ENCODE peak calls at places on chromosomes 1 and 21, in four cellular contexts. X is DND-41, Y is neural progenitor cell, M is PC-9. F is an unnamed sample.

GRCh38 chr1:66764994-66765578 is 12.8 kb downstream of the DYNLT5 start:
- DNase-seq in M (no peak), Y (peak; percentile 37), X (peak; percentile 58), F (peak; percentile 65)

GRCh38 chr1:119653839-119654170 is 5.7 kb upstream of the ZNF697 start:
- DNase-seq in X (no peak), M (no peak), Y (no peak), F (no peak)

GRCh38 chr1:31577515-31578191 is 1.3 kb downstream of the TINAGL1 start:
- DNase-seq in M (peak; percentile 71), X (no peak), Y (no peak), F (no peak)

GRCh38 chr1:197356723-197357533 is 88.9 kb downstream of the CRB1 start:
- DNase-seq in M (peak; percentile 41), X (peak; percentile 40), Y (peak; percentile 66), F (peak; percentile 73)

GRCh38 chr1:54581621-54582035 is 33.6 kb downstream of the ACOT11 start:
- DNase-seq in X (no peak), M (peak; percentile 69), Y (no peak), F (peak; percentile 75)

GRCh38 chr1:225119307-225119706 is 189.8 kb downstream of the DNAH14 start:
- DNase-seq in Y (no peak), X (no peak), M (no peak), F (no peak)

GRCh38 chr1:90561926-90562325 is 155.2 kb downstream of the BARHL2 start:
- DNase-seq in M (no peak), X (peak; percentile 86), Y (no peak), F (peak; percentile 54)

GRCh38 chr1:169550294-169550693 is 36.0 kb downstream of the F5 start:
- DNase-seq in Y (peak; percentile 51), X (no peak), M (peak; percentile 51), F (peak; percentile 60)

GRCh38 chr1:202259705-202260104 is 66.1 kb downstream of the LGR6 start:
- DNase-seq in X (no peak), Y (no peak), M (no peak), F (no peak)

GRCh38 chr1:113672491-113672890 is 86.8 kb downstream of the PHTF1 start:
- DNase-seq in M (no peak), X (no peak), Y (no peak), F (no peak)

GRCh38 chr1:221716713-221717490 is 25.0 kb downstream of the DUSP10 start:
- DNase-seq in Y (no peak), M (no peak), X (no peak), F (no peak)

GRCh38 chr1:182337736-182338571 is 53.6 kb downstream of the GLUL start:
- DNase-seq in Y (no peak), X (no peak), M (no peak), F (no peak)

GRCh38 chr1:42767510-42767924 is 468 bp downstream of the C1orf50 start:
- DNase-seq in M (no peak), X (no peak), Y (no peak), F (no peak)

GRCh38 chr21:27580276-27580675 is 613.4 kb upstream of the ADAMTS5 start:
- DNase-seq in X (no peak), M (no peak), Y (no peak), F (no peak)

GRCh38 chr1:199667079-199667478 is 360.4 kb upstream of the NR5A2 start:
- DNase-seq in M (no peak), Y (no peak), X (no peak), F (no peak)

GRCh38 chr1:188489336-188490112 is 1660.8 kb downstream of the PLA2G4A start:
- DNase-seq in X (no peak), Y (peak; percentile 62), M (peak; percentile 55), F (peak; percentile 27)
- TF ChIP-seq CTCF in X (no peak), Y (peak; percentile 13), M (no peak), F (peak; percentile 22)

GRCh38 chr1:155078496-155079209 is at the start of gene EFNA3:
- DNase-seq in M (peak; percentile 33), X (peak; percentile 74), Y (peak; percentile 88), F (peak; percentile 81)
- H3K4me1 ChIP-seq in M (peaks cover 53% of the 10 kb centered on the region), X (peaks cover 34% of the 10 kb centered on the region), Y (peaks cover 30% of the 10 kb centered on the region), F (peaks cover 41% of the 10 kb centered on the region)

GRCh38 chr1:1033009-1033587 is 13.2 kb downstream of the AGRN start:
- DNase-seq in X (peak; percentile 91), Y (peak; percentile 98), M (no peak), F (peak; percentile 96)

GRCh38 chr1:1032428-1032827 is 12.5 kb downstream of the AGRN start:
- DNase-seq in M (no peak), Y (peak; percentile 68), X (no peak), F (no peak)

GRCh38 chr1:1033731-1034437 is 14.0 kb downstream of the AGRN start:
- DNase-seq in M (no peak), Y (peak; percentile 77), X (no peak), F (no peak)

GRCh38 chr1:1035291-1035931 is 15.5 kb downstream of the AGRN start:
- DNase-seq in Y (no peak), M (no peak), X (no peak), F (no peak)

DNA sequence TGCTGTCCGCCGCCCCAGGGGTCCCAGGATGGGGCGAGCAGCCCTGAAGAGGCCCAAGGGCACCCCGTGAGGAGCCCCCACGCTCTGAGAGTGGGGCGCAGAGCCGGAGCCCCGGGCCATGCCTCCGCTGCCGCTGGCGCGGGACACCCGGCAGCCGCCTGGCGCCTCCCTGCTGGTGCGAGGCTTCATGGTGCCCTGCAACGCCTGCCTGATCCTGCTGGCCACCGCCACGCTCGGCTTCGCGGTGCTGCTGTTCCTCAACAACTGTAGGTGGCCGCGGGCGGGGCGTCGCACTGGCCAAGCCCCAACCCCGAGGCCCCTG is 14.5 kb downstream of the AGRN start:
- DNase-seq in Y (peak; percentile 64), X (no peak), M (no peak), F (no peak)
- TF ChIP-seq EZH2 in Y (peak; percentile 34), X (no peak), M (no peak), F (no peak)

GRCh38 chr1:231691618-231692259 is 65.1 kb downstream of the DISC1 start:
- DNase-seq in X (no peak), Y (peak; percentile 64), M (no peak), F (peak; percentile 10)
- TF ChIP-seq CTCF in X (no peak), Y (peak; percentile 82), M (peak; percentile 38), F (peak; percentile 55)

GRCh38 chr21:39007985-39008384 is 175.3 kb downstream of the PSMG1 start:
- DNase-seq in M (no peak), Y (no peak), X (no peak), F (no peak)
- H3K4me1 ChIP-seq in M (peaks cover 8% of the 10 kb centered on the region), Y (peaks cover 6% of the 10 kb centered on the region), X (peaks cover 45% of the 10 kb centered on the region), F (no peaks in the 10 kb centered on the region)

DNA sequence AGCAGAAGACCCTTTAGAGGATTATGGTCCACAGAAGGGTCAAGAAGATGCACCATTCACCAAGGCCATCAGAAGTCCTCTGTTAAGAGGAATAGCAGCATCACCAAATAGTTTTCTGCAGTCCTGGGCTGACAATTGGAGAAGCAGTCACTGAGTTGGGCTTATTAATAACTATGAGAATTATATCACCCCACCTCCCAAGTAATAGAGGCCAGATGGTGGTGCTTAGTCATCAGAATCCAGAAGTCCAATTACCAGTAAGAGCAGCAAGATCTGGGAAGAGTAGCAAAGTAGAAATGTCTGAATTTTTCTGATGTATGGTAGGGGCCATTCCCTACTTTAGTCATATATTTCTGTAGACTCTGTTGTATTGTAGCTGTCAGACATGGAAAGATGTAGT is 6.1 kb upstream of the PSMA5 start:
- DNase-seq in M (no peak), Y (no peak), X (no peak), F (no peak)
- TF ChIP-seq EZH2 in M (no peak), Y (no peak), X (no peak), F (no peak)

GRCh38 chr1:37513795-37514349 is 694 bp downstream of the MEAF6 start:
- DNase-seq in M (no peak), X (peak; percentile 37), Y (peak; percentile 66), F (peak; percentile 17)

GRCh38 chr1:37514350-37515184 is at the start of gene MEAF6:
- DNase-seq in Y (peak; percentile 95), X (peak; percentile 84), M (peak; percentile 58), F (peak; percentile 88)

GRCh38 chr1:37506740-37507139 is 7.8 kb downstream of the MEAF6 start:
- DNase-seq in X (no peak), Y (no peak), M (no peak), F (no peak)

DNA sequence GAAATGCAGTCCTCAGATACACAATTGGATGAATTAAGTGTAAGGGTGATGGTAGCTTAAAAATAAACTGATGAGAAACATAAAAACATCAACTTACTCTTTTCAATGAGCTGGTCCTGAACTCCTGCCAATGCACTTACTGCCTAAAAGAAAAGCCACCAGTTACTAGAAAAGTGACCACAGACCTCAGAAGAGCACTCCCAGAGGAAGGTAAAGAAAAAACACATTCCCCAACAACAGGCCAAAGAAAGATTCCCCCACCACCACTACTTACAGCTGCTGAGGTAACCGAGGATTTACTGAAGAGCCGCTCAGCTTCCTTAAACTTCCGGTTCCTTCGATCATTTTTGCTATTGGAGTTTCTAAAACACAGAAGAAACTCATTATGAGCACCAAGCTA is 5.4 kb downstream of the MEAF6 start:
- DNase-seq in X (no peak), Y (peak; percentile 14), M (no peak), F (peak; percentile 33)
- TF ChIP-seq CTCF in X (peak; percentile 42), Y (peak; percentile 26), M (peak; percentile 44), F (peak; percentile 32)

F was measured in A673.